ENCODE peak calls at places on chromosome 6, in ten cellular contexts. Q is A549, I is esophagus muscularis mucosa, V is HepG2, D is transverse colon, R is stomach, J is H1, Z is upper lobe of left lung, E is suprapubic skin, K is SK-N-SH. G is an unnamed sample.
A peak's percentile ranks its signal among the peaks of the same experiment; 100 is the strongest.

GRCh38 chr6:136677822-136678221 is 114.5 kb downstream of the MAP3K5 start:
- DNase-seq in Q (no peak), I (no peak), V (no peak), D (no peak), R (no peak), J (no peak), Z (peak; percentile 55), E (no peak), K (no peak), G (no peak)

GRCh38 chr6:44298055-44298803 is 14.9 kb downstream of the AARS2 start:
- DNase-seq in Q (peak; percentile 20), I (no peak), V (no peak), D (no peak), R (no peak), J (no peak), Z (no peak), E (no peak), K (peak; percentile 57), G (no peak)

GRCh38 chr6:51855310-51856082 is 231.9 kb downstream of the PKHD1 start:
- DNase-seq in Q (peak; percentile 63), I (no peak), V (peak; percentile 79), D (no peak), R (no peak), J (peak; percentile 44), Z (no peak), E (no peak), K (peak; percentile 42), G (no peak)

GRCh38 chr6:157714153-157714490 is 108.9 kb upstream of the SNX9 start:
- DNase-seq in Q (no peak), I (no peak), V (no peak), D (no peak), R (no peak), J (no peak), Z (no peak), E (no peak), K (no peak), G (no peak)

GRCh38 chr6:163753430-163753829 is 338.9 kb downstream of the QKI start:
- DNase-seq in Q (no peak), I (peak; percentile 80), V (no peak), D (no peak), R (no peak), J (no peak), Z (no peak), E (no peak), K (no peak), G (no peak)

GRCh38 chr6:15340775-15341174 is 94.9 kb downstream of the JARID2 start:
- DNase-seq in Q (no peak), I (no peak), V (no peak), D (no peak), R (no peak), J (no peak), Z (no peak), E (no peak), K (no peak), G (no peak)

GRCh38 chr6:158256746-158257424 is 55.4 kb upstream of the TULP4 start:
- DNase-seq in Q (no peak), I (no peak), V (no peak), D (no peak), R (no peak), J (no peak), Z (no peak), E (no peak), K (peak; percentile 31), G (no peak)

GRCh38 chr6:135869857-135870256 is 18.4 kb downstream of the PDE7B start:
- DNase-seq in Q (no peak), I (no peak), V (no peak), D (no peak), R (no peak), J (no peak), Z (no peak), E (no peak), K (no peak), G (no peak)

GRCh38 chr6:41643899-41644269 is 5.6 kb downstream of the MDFI start:
- DNase-seq in Q (no peak), I (no peak), V (no peak), D (no peak), R (no peak), J (no peak), Z (no peak), E (no peak), K (no peak), G (no peak)

GRCh38 chr6:39927159-39927558 is 7.1 kb downstream of the MOCS1 start:
- DNase-seq in Q (no peak), I (no peak), V (no peak), D (no peak), R (no peak), J (no peak), Z (peak; percentile 39), E (no peak), K (no peak), G (no peak)

GRCh38 chr6:49342410-49342809 is 120.6 kb downstream of the MMUT start:
- DNase-seq in Q (no peak), I (no peak), V (no peak), D (no peak), R (no peak), J (peak; percentile 72), Z (no peak), E (no peak), K (no peak), G (no peak)

GRCh38 chr6:130076512-130076911 is 58.1 kb downstream of the L3MBTL3 start:
- DNase-seq in Q (no peak), I (no peak), V (peak; percentile 6), D (no peak), R (no peak), J (no peak), Z (no peak), E (no peak), K (no peak), G (no peak)

GRCh38 chr6:134381926-134382325 is 64.0 kb upstream of the SGK1 start:
- DNase-seq in Q (no peak), I (no peak), V (no peak), D (peak; percentile 77), R (peak; percentile 52), J (no peak), Z (no peak), E (no peak), K (no peak), G (no peak)

DNA sequence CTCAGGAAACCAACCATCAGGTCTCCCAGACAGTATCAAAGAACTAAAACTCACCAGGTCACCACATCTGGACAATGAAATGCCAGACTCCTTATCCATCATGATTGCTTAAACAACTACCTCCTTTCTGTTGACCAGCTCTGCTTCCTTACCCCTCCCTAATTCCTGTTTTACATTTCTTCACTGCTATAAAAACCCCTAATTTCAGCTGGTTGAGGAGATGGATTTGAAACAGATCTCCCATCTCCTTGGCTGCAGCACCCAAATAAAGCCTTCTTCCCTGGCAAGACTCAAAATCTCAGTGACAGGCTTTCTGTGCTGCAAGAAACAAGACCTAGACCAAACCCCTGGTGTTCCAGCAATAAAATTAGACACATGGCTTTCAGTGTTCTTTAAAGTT is 40.3 kb downstream of the MYLK4 start:
- DNase-seq in Q (no peak), I (no peak), V (no peak), D (no peak), R (no peak), J (no peak), Z (no peak), E (no peak), K (no peak), G (no peak)
- H3K4me1 ChIP-seq in Q (peaks cover 11% of the 10 kb centered on the region), I (peaks cover 40% of the 10 kb centered on the region), V (peaks cover 2% of the 10 kb centered on the region), D (no peaks in the 10 kb centered on the region), R (no peaks in the 10 kb centered on the region), J (peaks cover 2% of the 10 kb centered on the region), Z (no peaks in the 10 kb centered on the region), E (peaks cover 15% of the 10 kb centered on the region), K (no peaks in the 10 kb centered on the region), G (no peaks in the 10 kb centered on the region)

GRCh38 chr6:122984393-122984792 is 11.6 kb upstream of the CLVS2 start:
- DNase-seq in Q (no peak), I (no peak), V (no peak), D (no peak), R (no peak), J (no peak), Z (no peak), E (no peak), K (no peak), G (no peak)
- TF ChIP-seq EP300 in Q (no peak), I (no peak), V (no peak), D (no peak), R (no peak), J (no peak), Z (no peak), E (no peak), K (no peak), G (no peak)

GRCh38 chr6:137851669-137852068 is 15.4 kb upstream of the TNFAIP3 start:
- DNase-seq in Q (no peak), I (no peak), V (no peak), D (no peak), R (no peak), J (no peak), Z (no peak), E (no peak), K (no peak), G (no peak)

GRCh38 chr6:137852346-137852745 is 14.7 kb upstream of the TNFAIP3 start:
- DNase-seq in Q (no peak), I (no peak), V (no peak), D (no peak), R (no peak), J (no peak), Z (no peak), E (no peak), K (no peak), G (no peak)

GRCh38 chr6:137850816-137851602 is 16.1 kb upstream of the TNFAIP3 start:
- DNase-seq in Q (no peak), I (no peak), V (no peak), D (no peak), R (no peak), J (no peak), Z (no peak), E (no peak), K (no peak), G (no peak)

GRCh38 chr6:137853569-137854213 is 13.4 kb upstream of the TNFAIP3 start:
- DNase-seq in Q (no peak), I (no peak), V (no peak), D (no peak), R (no peak), J (no peak), Z (no peak), E (no peak), K (no peak), G (no peak)

GRCh38 chr6:137852811-137853210 is 14.2 kb upstream of the TNFAIP3 start:
- DNase-seq in Q (no peak), I (no peak), V (no peak), D (no peak), R (no peak), J (no peak), Z (no peak), E (no peak), K (no peak), G (no peak)
- H3K27ac ChIP-seq in Q (no peak overlapping the region), I (peak overlapping the region; percentile 23), V (no peak overlapping the region), D (no peak overlapping the region), R (no peak overlapping the region), J (no peak overlapping the region), Z (no peak overlapping the region), E (no peak overlapping the region), K (no peak overlapping the region), G (no peak overlapping the region)

DNA sequence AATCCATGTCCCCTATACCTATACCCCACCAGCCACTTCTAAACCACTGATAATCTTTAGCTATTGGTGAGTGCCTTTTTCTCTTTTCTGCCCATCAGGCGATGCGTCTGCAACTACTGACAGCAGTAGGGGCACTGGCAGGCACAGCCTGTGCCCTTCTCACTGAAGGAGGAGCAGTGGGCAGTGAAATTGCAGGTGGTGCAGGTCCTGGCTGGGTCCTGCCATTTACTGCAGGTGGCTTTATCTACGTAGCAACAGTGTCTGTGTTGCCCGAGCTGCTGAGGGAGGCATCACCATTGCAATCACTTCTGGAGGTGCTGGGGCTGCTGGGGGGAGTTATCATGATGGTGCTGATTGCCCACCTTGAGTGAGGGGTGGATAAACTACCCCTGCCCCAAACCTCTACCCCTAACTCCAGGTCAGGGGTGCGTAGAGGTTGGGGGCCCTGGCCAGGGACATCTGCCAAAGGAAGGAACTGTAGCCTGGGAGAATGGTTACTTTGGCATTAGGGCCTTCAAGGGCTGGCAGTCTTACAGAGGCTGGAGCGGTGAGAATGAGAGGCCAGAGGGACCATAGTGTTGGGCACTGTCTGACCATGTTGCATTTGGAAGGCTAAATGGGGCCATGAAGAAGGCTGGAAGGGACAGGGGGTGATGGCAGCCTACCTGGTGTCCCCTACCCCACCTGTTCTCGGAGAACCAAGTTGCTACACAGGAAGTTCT is 851 bp upstream of the HSD17B8 start:
- DNase-seq in Q (no peak), I (no peak), V (no peak), D (no peak), R (no peak), J (no peak), Z (no peak), E (no peak), K (no peak), G (no peak)
- H3K4me1 ChIP-seq in Q (peaks cover 49% of the 10 kb centered on the region), I (peaks cover 63% of the 10 kb centered on the region), V (peaks cover 63% of the 10 kb centered on the region), D (peaks cover 46% of the 10 kb centered on the region), R (peaks cover 50% of the 10 kb centered on the region), J (peaks cover 11% of the 10 kb centered on the region), Z (peaks cover 49% of the 10 kb centered on the region), E (peaks cover 62% of the 10 kb centered on the region), K (peaks cover 45% of the 10 kb centered on the region), G (peaks cover 31% of the 10 kb centered on the region)

G was measured in ovary.